ENCODE peak calls at places on chromosomes 16 and 17, in five cellular contexts. I is nucleus accumbens; W is kidney epithelial cell; Y is germinal center; M is activated CD4-positive, alpha-beta T cell treated with anti-CD3 and anti-CD28 coated beads for 1 hour. Z is an unnamed sample.

GRCh38 chr17:7001562-7001961 is 5.7 kb downstream of the ALOX12 start:
- DNase-seq in I (no peak), W (no peak), Y (no peak), M (peak; percentile 13), Z (no peak)

GRCh38 chr16:49701867-49702494 is 153.9 kb downstream of the ZNF423 start:
- DNase-seq in I (peak; percentile 9), W (no peak), Y (no peak), M (no peak), Z (no peak)

GRCh38 chr16:27402964-27403600 is 1.1 kb downstream of the IL21R start:
- DNase-seq in I (no peak), W (no peak), Y (peak; percentile 67), M (no peak), Z (no peak)

GRCh38 chr17:50626037-50626574 is 8.6 kb upstream of the ABCC3 start:
- DNase-seq in I (peak; percentile 28), W (no peak), Y (peak; percentile 63), M (peak; percentile 50), Z (peak; percentile 67)

GRCh38 chr17:60328679-60329078 is 63.3 kb downstream of the USP32 start:
- DNase-seq in I (no peak), W (no peak), Y (no peak), M (no peak), Z (no peak)

GRCh38 chr16:30533748-30534367 is 800 bp downstream of the ZNF747 start:
- DNase-seq in I (no peak), W (no peak), Y (no peak), M (no peak), Z (no peak)

GRCh38 chr16:2095315-2095853 is 40.3 kb downstream of the PKD1 start:
- DNase-seq in I (no peak), W (no peak), Y (no peak), M (no peak), Z (no peak)

GRCh38 chr17:45096141-45096540 is 35.0 kb downstream of the NMT1 start:
- DNase-seq in I (no peak), W (no peak), Y (peak; percentile 67), M (no peak), Z (no peak)

GRCh38 chr16:2471016-2471652 is at the start of gene NTN3:
- DNase-seq in I (no peak), W (no peak), Y (no peak), M (no peak), Z (peak; percentile 21)

GRCh38 chr16:4005281-4005680 is 111.0 kb downstream of the ADCY9 start:
- DNase-seq in I (no peak), W (no peak), Y (no peak), M (no peak), Z (no peak)

GRCh38 chr17:54426287-54426886 is 474.3 kb upstream of the TOM1L1 start:
- DNase-seq in I (no peak), W (no peak), Y (no peak), M (no peak), Z (peak; percentile 42)

GRCh38 chr17:73711184-73711583 is 66.9 kb upstream of the SDK2 start:
- DNase-seq in I (no peak), W (no peak), Y (peak; percentile 68), M (no peak), Z (no peak)

GRCh38 chr17:73956595-73957465 is 246.6 kb upstream of the RPL38 start:
- DNase-seq in I (peak; percentile 32), W (no peak), Y (peak; percentile 61), M (peak; percentile 24), Z (peak; percentile 29)

GRCh38 chr17:28482551-28483199 is 9.2 kb downstream of the SLC13A2 start:
- DNase-seq in I (no peak), W (no peak), Y (no peak), M (no peak), Z (no peak)

GRCh38 chr17:76051571-76051970 is 20.7 kb downstream of the SRP68 start:
- DNase-seq in I (no peak), W (no peak), Y (no peak), M (no peak), Z (no peak)

GRCh38 chr17:55990332-55991006 is 162.8 kb upstream of the ANKFN1 start:
- DNase-seq in I (no peak), W (no peak), Y (no peak), M (no peak), Z (no peak)

GRCh38 chr17:65064452-65065019 is 8.0 kb upstream of the GNA13 start:
- DNase-seq in I (no peak), W (peak; percentile 74), Y (no peak), M (no peak), Z (no peak)